ENCODE peak calls at places on chromosomes 7 and 10, in nine cellular contexts. K is DND-41, R is transverse colon, H is OCI-LY7, D is K562, I is cardiac muscle cell, Z is tibial artery, Q is heart right ventricle, L is ovary. U is an unnamed sample.
A peak's percentile ranks its signal among the peaks of the same experiment; 100 is the strongest.

GRCh38 chr10:75959209-75959608 is 527.8 kb downstream of the LRMDA start:
- DNase-seq in I (peak; percentile 58), H (no peak), Z (no peak), D (no peak), Q (no peak), K (no peak), L (no peak), R (no peak), U (no peak)

GRCh38 chr10:102152545-102152890 is 329 bp downstream of the NOLC1 start:
- DNase-seq in Q (no peak), D (no peak), I (peak; percentile 35), L (no peak), K (peak; percentile 43), Z (no peak), R (peak; percentile 33), H (peak; percentile 47), U (peak; percentile 41)

GRCh38 chr7:135449467-135449866 is 60.4 kb downstream of the CNOT4 start:
- DNase-seq in I (no peak), R (no peak), D (no peak), L (no peak), H (no peak), Z (no peak), K (no peak), Q (no peak), U (no peak)

GRCh38 chr10:90912854-90913479 is 7.9 kb downstream of the ANKRD1 start:
- DNase-seq in H (no peak), R (no peak), L (no peak), I (no peak), K (no peak), Q (no peak), Z (no peak), D (no peak), U (no peak)

GRCh38 chr10:98365698-98366530 is 49.1 kb downstream of the PYROXD2 start:
- DNase-seq in R (no peak), H (no peak), L (no peak), Q (no peak), D (no peak), K (no peak), Z (no peak), I (no peak), U (no peak)

GRCh38 chr7:117750612-117751563 is 122.4 kb downstream of the CTTNBP2 start:
- DNase-seq in H (peak; percentile 6), Z (no peak), Q (no peak), R (no peak), K (no peak), D (peak; percentile 37), I (peak; percentile 29), L (no peak), U (no peak)

GRCh38 chr10:69180525-69181204 is 631 bp downstream of the SUPV3L1 start:
- DNase-seq in H (peak; percentile 49), Q (no peak), R (no peak), K (no peak), D (peak; percentile 56), L (no peak), I (peak; percentile 13), Z (peak; percentile 19), U (peak; percentile 59)

GRCh38 chr7:33885290-33886005 is 19.9 kb upstream of the BMPER start:
- DNase-seq in Q (no peak), L (no peak), K (no peak), R (no peak), H (no peak), Z (no peak), I (no peak), D (no peak), U (no peak)

GRCh38 chr7:134056816-134057215 is 70.3 kb upstream of the LRGUK start:
- DNase-seq in R (no peak), K (no peak), Q (no peak), D (peak; percentile 57), I (no peak), L (no peak), Z (no peak), H (no peak), U (no peak)

GRCh38 chr10:90837486-90837885 is 20.4 kb downstream of the HTR7 start:
- DNase-seq in K (no peak), H (no peak), D (no peak), Z (no peak), I (no peak), R (no peak), L (no peak), Q (no peak), U (no peak)

GRCh38 chr10:114045071-114045737 is 1.5 kb downstream of the ADRB1 start:
- DNase-seq in D (no peak), R (peak; percentile 23), K (no peak), H (no peak), Z (no peak), I (no peak), Q (peak; percentile 55), L (no peak), U (no peak)

GRCh38 chr7:107051376-107051775 is 6.9 kb downstream of the PRKAR2B start:
- DNase-seq in K (no peak), L (no peak), Z (no peak), H (no peak), Q (no peak), D (no peak), I (no peak), R (no peak), U (no peak)

DNA sequence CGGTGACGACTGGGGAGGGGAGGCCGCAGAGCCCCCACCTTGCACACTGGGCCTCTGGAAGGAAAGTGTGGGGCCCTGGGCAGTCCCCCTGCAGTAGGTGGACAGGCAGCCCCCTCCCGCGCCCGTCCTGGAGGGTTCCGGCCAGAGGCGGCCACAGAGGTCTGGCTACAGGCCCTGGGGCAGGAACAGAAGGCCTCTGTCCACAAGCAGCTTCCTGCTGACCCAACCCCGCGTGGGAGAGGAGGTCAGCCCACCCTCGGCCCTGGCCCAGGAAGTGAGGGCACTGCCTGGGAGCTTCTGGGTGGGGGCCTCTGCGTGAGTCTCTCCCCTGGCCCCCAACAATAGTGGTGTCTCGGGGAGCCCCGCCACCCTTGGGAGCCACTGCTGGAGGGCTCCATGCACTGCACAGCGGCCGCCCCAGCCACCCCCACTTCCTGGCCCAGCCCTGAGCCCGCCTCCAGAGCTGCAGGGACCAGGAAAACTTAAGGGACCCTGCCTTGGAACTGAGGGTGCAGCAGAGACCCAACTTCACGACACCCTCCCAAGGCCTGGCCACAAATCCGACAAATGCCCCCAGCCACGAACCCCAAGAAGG is 4.7 kb downstream of the MICALL2 start:
- DNase-seq in K (no peak), L (no peak), D (no peak), I (peak; percentile 51), H (no peak), Z (no peak), Q (no peak), R (no peak), U (no peak)
- H3K4me3 ChIP-seq in K (no peak overlapping the region), L (no peak overlapping the region), D (no peak overlapping the region), I (no peak overlapping the region), H (no peak overlapping the region), Z (no peak overlapping the region), Q (peak overlapping the region; percentile 26), R (peak overlapping the region; percentile 33), U (no peak overlapping the region)

GRCh38 chr10:13644866-13645265 is 58.1 kb downstream of the PRPF18 start:
- DNase-seq in K (no peak), H (no peak), L (no peak), Q (no peak), Z (no peak), I (no peak), R (no peak), D (no peak), U (no peak)
- H3K36me3 ChIP-seq in K (peaks cover 74% of the 10 kb centered on the region), H (no peaks in the 10 kb centered on the region), L (no peaks in the 10 kb centered on the region), Q (peaks cover 90% of the 10 kb centered on the region), Z (peaks cover 72% of the 10 kb centered on the region), I (peaks cover 4% of the 10 kb centered on the region), R (no peaks in the 10 kb centered on the region), D (peaks cover 10% of the 10 kb centered on the region), U (peaks cover 4% of the 10 kb centered on the region)

GRCh38 chr7:158512869-158513268 is 74.8 kb downstream of the PTPRN2 start:
- DNase-seq in K (no peak), R (no peak), I (no peak), Q (no peak), L (no peak), D (no peak), H (no peak), Z (no peak), U (no peak)
- H3K9me3 ChIP-seq in K (peaks cover 13% of the 10 kb centered on the region), R (no peaks in the 10 kb centered on the region), I (no peaks in the 10 kb centered on the region), Q (peaks cover 26% of the 10 kb centered on the region), L (peaks cover 8% of the 10 kb centered on the region), D (peaks cover 3% of the 10 kb centered on the region), H (no peaks in the 10 kb centered on the region), Z (no peaks in the 10 kb centered on the region), U (peaks cover 4% of the 10 kb centered on the region)

DNA sequence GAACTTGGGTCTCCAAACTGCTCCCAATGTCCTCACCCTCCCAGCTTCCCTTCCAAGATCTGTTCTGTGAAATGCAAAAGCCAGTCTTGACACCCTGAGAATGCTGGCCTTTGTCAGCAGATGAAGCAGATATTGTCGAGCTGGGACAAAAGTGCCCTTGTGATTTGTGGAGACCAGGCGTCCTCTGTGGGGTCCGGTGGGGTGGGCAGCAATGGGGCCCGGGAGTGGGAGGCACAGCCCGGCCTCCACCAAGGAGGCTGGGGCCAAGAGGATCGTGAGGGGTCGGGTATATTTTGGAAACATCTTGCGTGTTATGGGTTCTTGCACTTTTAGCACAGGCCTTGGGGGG is 81.7 kb upstream of the GTF2IRD1 start:
- DNase-seq in H (no peak), D (no peak), R (no peak), Z (no peak), I (no peak), K (no peak), Q (no peak), L (peak; percentile 47), U (no peak)
- H3K4me3 ChIP-seq in H (peak overlapping the region; percentile 35), D (no peak overlapping the region), R (no peak overlapping the region), Z (no peak overlapping the region), I (no peak overlapping the region), K (no peak overlapping the region), Q (no peak overlapping the region), L (no peak overlapping the region), U (no peak overlapping the region)

GRCh38 chr7:100069991-100070390 is 11.5 kb downstream of the ZNF3 start:
- DNase-seq in D (no peak), I (no peak), K (no peak), H (no peak), Q (no peak), R (no peak), Z (no peak), L (no peak), U (no peak)

GRCh38 chr7:100063376-100063775 is 13.8 kb downstream of the ZSCAN21 start:
- DNase-seq in I (no peak), L (no peak), R (no peak), D (no peak), Z (no peak), K (no peak), H (no peak), Q (no peak), U (no peak)

GRCh38 chr7:100065452-100066186 is 15.9 kb downstream of the ZNF3 start:
- DNase-seq in R (no peak), K (no peak), H (no peak), L (no peak), Q (no peak), D (peak; percentile 64), Z (no peak), I (peak; percentile 95), U (no peak)

GRCh38 chr7:100064162-100064561 is 14.6 kb downstream of the ZSCAN21 start:
- DNase-seq in D (peak; percentile 25), K (no peak), R (no peak), Q (no peak), I (no peak), L (no peak), Z (no peak), H (no peak), U (no peak)

GRCh38 chr7:100066953-100067352 is 14.6 kb downstream of the ZNF3 start:
- DNase-seq in D (no peak), Z (no peak), Q (no peak), K (no peak), I (no peak), R (no peak), L (no peak), H (no peak), U (no peak)
- H3K36me3 ChIP-seq in D (peaks cover 52% of the 10 kb centered on the region), Z (peaks cover 65% of the 10 kb centered on the region), Q (peaks cover 77% of the 10 kb centered on the region), K (peaks cover 65% of the 10 kb centered on the region), I (peaks cover 37% of the 10 kb centered on the region), R (peaks cover 14% of the 10 kb centered on the region), L (peaks cover 7% of the 10 kb centered on the region), H (peaks cover 46% of the 10 kb centered on the region), U (peaks cover 18% of the 10 kb centered on the region)

U was measured in Caco-2.